ENCODE peak calls at places on chromosomes 3 and 15, in five cellular contexts. E is AG09319, R is tibial artery, F is HT-29, S is mesothelial cell of epicardium. U is an unnamed sample.

GRCh38 chr3:142850395-142851023 is 38.4 kb downstream of the PCOLCE2 start:
- DNase-seq in E (peak), S (no peak), F (peak), R (no peak), U (no peak)

GRCh38 chr3:112752092-112752512 is 94.6 kb downstream of the CD200R1L start:
- DNase-seq in S (no peak), F (peak), R (no peak), E (peak), U (no peak)

GRCh38 chr15:74191798-74192197 is 10.8 kb downstream of the STRA6 start:
- DNase-seq in S (no peak), E (no peak), R (no peak), F (no peak), U (no peak)

GRCh38 chr3:31356941-31357340 is 175.8 kb upstream of the STT3B start:
- DNase-seq in E (no peak), S (no peak), F (no peak), R (no peak), U (peak)

GRCh38 chr3:181725033-181725775 is 13.5 kb downstream of the SOX2 start:
- DNase-seq in F (no peak), E (no peak), S (no peak), R (no peak), U (no peak)

GRCh38 chr3:71579934-71580318 is 3.6 kb downstream of the FOXP1 start:
- DNase-seq in R (no peak), E (no peak), F (no peak), S (no peak), U (no peak)

GRCh38 chr3:55207744-55208143 is 279.4 kb downstream of the WNT5A start:
- DNase-seq in R (no peak), E (no peak), S (no peak), F (no peak), U (no peak)

GRCh38 chr15:83206971-83207621 is 527 bp downstream of the HDGFL3 start:
- DNase-seq in S (peak), R (peak), E (no peak), F (no peak), U (peak)

GRCh38 chr3:57068437-57069089 is 8.1 kb downstream of the SPATA12 start:
- DNase-seq in R (peak), S (no peak), E (peak), F (peak), U (peak)

GRCh38 chr15:90871716-90872480 is 3.5 kb downstream of the FURIN start:
- DNase-seq in E (no peak), R (no peak), S (no peak), F (peak), U (no peak)